ENCODE peak calls at places on chromosomes 5 and 9, in six cellular contexts. One of them, this sample, is unnamed.

GRCh38 chr9:31321686-31322085 is 1062.8 kb upstream of the ACO1 start:
- DNase-seq in transverse colon: no peak
- DNase-seq in upper lobe of left lung: no peak
- DNase-seq in suprapubic skin: no peak
- DNase-seq in H1: no peak
- DNase-seq in GM12878: no peak
- DNase-seq in this sample: no peak

GRCh38 chr9:34185778-34186551 is 7.1 kb downstream of the UBAP1 start:
- DNase-seq in H1: no peak
- DNase-seq in suprapubic skin: no peak
- DNase-seq in GM12878: peak; percentile 51
- DNase-seq in upper lobe of left lung: peak; percentile 63
- DNase-seq in transverse colon: no peak
- DNase-seq in this sample: peak; percentile 57

GRCh38 chr5:80620206-80620605 is 34.2 kb upstream of the MSH3 start:
- DNase-seq in transverse colon: no peak
- DNase-seq in upper lobe of left lung: no peak
- DNase-seq in suprapubic skin: no peak
- DNase-seq in H1: no peak
- DNase-seq in GM12878: no peak
- DNase-seq in this sample: no peak

GRCh38 chr9:130239741-130240241 is 25.8 kb upstream of the HMCN2 start:
- DNase-seq in transverse colon: no peak
- DNase-seq in suprapubic skin: no peak
- DNase-seq in upper lobe of left lung: no peak
- DNase-seq in GM12878: peak; percentile 31
- DNase-seq in H1: no peak
- DNase-seq in this sample: no peak

GRCh38 chr9:93207326-93207814 is 23.4 kb downstream of the WNK2 start:
- DNase-seq in H1: no peak
- DNase-seq in upper lobe of left lung: no peak
- DNase-seq in GM12878: no peak
- DNase-seq in transverse colon: no peak
- DNase-seq in suprapubic skin: no peak
- DNase-seq in this sample: no peak

GRCh38 chr9:95344735-95345134 is 27.2 kb upstream of the FANCC start:
- DNase-seq in suprapubic skin: no peak
- DNase-seq in H1: no peak
- DNase-seq in transverse colon: no peak
- DNase-seq in upper lobe of left lung: no peak
- DNase-seq in GM12878: no peak
- DNase-seq in this sample: no peak

GRCh38 chr9:133112361-133113026 is 8.5 kb downstream of the RALGDS start:
- DNase-seq in H1: no peak
- DNase-seq in upper lobe of left lung: peak; percentile 88
- DNase-seq in suprapubic skin: no peak
- DNase-seq in GM12878: peak; percentile 63
- DNase-seq in transverse colon: peak; percentile 62
- DNase-seq in this sample: no peak

GRCh38 chr9:105637787-105638395 is 24.4 kb upstream of the TAL2 start:
- DNase-seq in H1: no peak
- DNase-seq in upper lobe of left lung: no peak
- DNase-seq in GM12878: no peak
- DNase-seq in transverse colon: no peak
- DNase-seq in suprapubic skin: no peak
- DNase-seq in this sample: no peak

GRCh38 chr9:34612788-34613390 is 992 bp upstream of the RPP25L start:
- DNase-seq in upper lobe of left lung: peak; percentile 83
- DNase-seq in H1: no peak
- DNase-seq in GM12878: no peak
- DNase-seq in suprapubic skin: no peak
- DNase-seq in transverse colon: peak; percentile 81
- DNase-seq in this sample: peak; percentile 78

GRCh38 chr9:84140535-84141101 is 160.0 kb downstream of the RMI1 start:
- DNase-seq in H1: no peak
- DNase-seq in suprapubic skin: no peak
- DNase-seq in GM12878: no peak
- DNase-seq in transverse colon: peak; percentile 74
- DNase-seq in upper lobe of left lung: no peak
- DNase-seq in this sample: peak; percentile 43

GRCh38 chr5:126645132-126645531 is 44.4 kb downstream of the PHAX start:
- DNase-seq in H1: no peak
- DNase-seq in GM12878: no peak
- DNase-seq in upper lobe of left lung: no peak
- DNase-seq in suprapubic skin: no peak
- DNase-seq in transverse colon: no peak
- DNase-seq in this sample: no peak

GRCh38 chr9:104093162-104093561 is 947 bp upstream of the SMC2 start:
- DNase-seq in transverse colon: no peak
- DNase-seq in upper lobe of left lung: no peak
- DNase-seq in suprapubic skin: no peak
- DNase-seq in GM12878: no peak
- DNase-seq in H1: no peak
- DNase-seq in this sample: no peak

GRCh38 chr9:133585481-133586367 is 23.5 kb downstream of the FAM163B start:
- DNase-seq in GM12878: no peak
- DNase-seq in upper lobe of left lung: no peak
- DNase-seq in transverse colon: no peak
- DNase-seq in H1: no peak
- DNase-seq in suprapubic skin: no peak
- DNase-seq in this sample: no peak

GRCh38 chr9:76618762-76619161 is 145.5 kb upstream of the PCA3 start:
- DNase-seq in transverse colon: no peak
- DNase-seq in GM12878: no peak
- DNase-seq in upper lobe of left lung: no peak
- DNase-seq in H1: no peak
- DNase-seq in suprapubic skin: no peak
- DNase-seq in this sample: no peak

GRCh38 chr5:149500922-149501582 is 50.2 kb downstream of the CSNK1A1 start:
- DNase-seq in upper lobe of left lung: no peak
- DNase-seq in GM12878: no peak
- DNase-seq in suprapubic skin: no peak
- DNase-seq in transverse colon: no peak
- DNase-seq in H1: no peak
- DNase-seq in this sample: no peak

GRCh38 chr5:1949253-1949652 is 66.5 kb upstream of the IRX4 start:
- DNase-seq in suprapubic skin: no peak
- DNase-seq in GM12878: no peak
- DNase-seq in upper lobe of left lung: no peak
- DNase-seq in transverse colon: no peak
- DNase-seq in H1: no peak
- DNase-seq in this sample: no peak

GRCh38 chr9:33161011-33161588 is 6.0 kb downstream of the B4GALT1 start:
- DNase-seq in upper lobe of left lung: peak; percentile 93
- DNase-seq in GM12878: no peak
- DNase-seq in transverse colon: peak; percentile 73
- DNase-seq in H1: no peak
- DNase-seq in suprapubic skin: peak; percentile 82
- DNase-seq in this sample: peak; percentile 62

GRCh38 chr5:40446910-40447309 is 232.8 kb upstream of the PTGER4 start:
- DNase-seq in H1: no peak
- DNase-seq in transverse colon: no peak
- DNase-seq in GM12878: no peak
- DNase-seq in suprapubic skin: no peak
- DNase-seq in upper lobe of left lung: peak; percentile 27
- DNase-seq in this sample: no peak
- TF ChIP-seq POLR2AphosphoS5 in H1: no peak
- TF ChIP-seq POLR2AphosphoS5 in transverse colon: no peak
- TF ChIP-seq POLR2AphosphoS5 in GM12878: no peak
- TF ChIP-seq POLR2AphosphoS5 in suprapubic skin: no peak
- TF ChIP-seq POLR2AphosphoS5 in upper lobe of left lung: no peak
- TF ChIP-seq POLR2AphosphoS5 in this sample: no peak

DNA sequence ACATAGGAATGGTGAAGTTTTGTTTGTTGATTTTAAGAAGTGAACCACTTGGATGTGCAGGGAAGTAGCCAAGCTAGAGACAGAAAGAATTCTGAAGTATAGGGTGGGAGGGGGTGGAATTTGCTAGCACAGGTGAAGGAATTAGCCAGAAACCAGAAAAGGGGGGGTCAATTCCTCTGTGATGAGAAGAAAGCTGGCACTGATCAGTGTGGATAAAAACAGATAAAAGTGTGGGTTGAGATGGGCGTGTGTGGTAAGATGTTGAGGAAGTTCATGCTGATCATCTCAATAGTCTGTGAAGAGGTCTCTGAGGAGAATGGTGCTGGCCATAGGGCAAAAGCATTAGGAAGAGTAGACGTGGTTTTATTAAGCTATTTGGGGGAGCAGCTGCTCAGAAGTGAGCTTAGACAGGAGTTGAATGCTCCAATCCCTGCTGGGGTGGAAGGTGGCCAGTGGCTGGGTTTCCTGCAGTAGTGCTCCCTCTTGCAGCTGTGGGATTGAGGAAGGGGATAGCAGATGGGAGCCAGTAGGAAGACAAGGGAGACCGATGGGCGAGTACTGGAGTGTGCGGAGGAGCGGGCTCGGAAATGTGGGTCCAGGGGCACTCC is 88.7 kb upstream of the ELL2 start:
- DNase-seq in transverse colon: no peak
- DNase-seq in H1: no peak
- DNase-seq in GM12878: no peak
- DNase-seq in suprapubic skin: no peak
- DNase-seq in upper lobe of left lung: no peak
- DNase-seq in this sample: no peak
- TF ChIP-seq EP300 in transverse colon: no peak
- TF ChIP-seq EP300 in H1: no peak
- TF ChIP-seq EP300 in GM12878: no peak
- TF ChIP-seq EP300 in suprapubic skin: no peak
- TF ChIP-seq EP300 in upper lobe of left lung: no peak
- TF ChIP-seq EP300 in this sample: no peak

DNA sequence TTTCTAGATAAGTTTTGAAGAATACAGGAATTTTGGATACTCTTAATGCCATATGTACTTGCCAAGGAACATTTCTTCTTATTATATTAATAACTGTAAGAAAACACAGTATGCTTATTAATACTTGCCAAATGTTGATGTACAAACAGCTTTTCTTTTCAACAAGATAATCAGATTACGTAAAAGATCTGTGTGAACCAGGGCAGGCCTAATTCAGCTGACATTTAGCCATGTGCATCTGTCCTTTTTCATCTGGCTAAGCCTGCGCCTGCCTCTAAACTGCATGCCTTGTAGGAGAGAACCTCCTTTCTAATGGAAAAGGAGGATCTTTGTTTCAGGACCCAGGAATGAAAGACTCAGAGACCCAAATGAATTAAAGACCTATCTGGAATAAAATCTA is 94.6 kb downstream of the ARRDC3 start:
- DNase-seq in suprapubic skin: no peak
- DNase-seq in transverse colon: no peak
- DNase-seq in upper lobe of left lung: no peak
- DNase-seq in H1: no peak
- DNase-seq in GM12878: no peak
- DNase-seq in this sample: no peak
- TF ChIP-seq POLR2AphosphoS5 in suprapubic skin: no peak
- TF ChIP-seq POLR2AphosphoS5 in transverse colon: no peak
- TF ChIP-seq POLR2AphosphoS5 in upper lobe of left lung: no peak
- TF ChIP-seq POLR2AphosphoS5 in H1: no peak
- TF ChIP-seq POLR2AphosphoS5 in GM12878: no peak
- TF ChIP-seq POLR2AphosphoS5 in this sample: no peak

DNA sequence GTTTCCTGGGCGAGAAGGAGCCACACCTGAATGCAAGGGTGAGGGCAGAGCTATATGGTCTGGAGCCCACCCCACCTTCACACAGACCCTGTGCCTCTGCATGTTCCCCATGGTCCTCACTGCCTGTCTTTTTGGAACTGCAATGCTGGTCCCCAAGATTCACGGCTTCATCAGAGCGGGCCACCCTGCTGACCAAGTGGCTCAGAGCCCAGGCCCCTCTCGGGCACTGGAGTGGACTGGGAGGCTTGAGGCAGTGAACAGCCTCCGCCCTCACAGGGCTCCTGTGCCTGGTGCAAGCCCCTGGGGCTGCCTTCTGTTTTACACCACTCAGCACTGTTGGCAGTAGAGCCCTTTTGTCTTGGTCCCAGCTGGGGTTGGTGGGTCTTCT is 143.2 kb downstream of the CACNA1B start:
- DNase-seq in H1: no peak
- DNase-seq in transverse colon: no peak
- DNase-seq in suprapubic skin: no peak
- DNase-seq in upper lobe of left lung: no peak
- DNase-seq in GM12878: no peak
- DNase-seq in this sample: no peak
- TF ChIP-seq EP300 in H1: no peak
- TF ChIP-seq EP300 in transverse colon: no peak
- TF ChIP-seq EP300 in suprapubic skin: no peak
- TF ChIP-seq EP300 in upper lobe of left lung: no peak
- TF ChIP-seq EP300 in GM12878: no peak
- TF ChIP-seq EP300 in this sample: no peak

GRCh38 chr5:57210633-57211032 is 36.8 kb downstream of the GPBP1 start:
- DNase-seq in GM12878: no peak
- DNase-seq in suprapubic skin: no peak
- DNase-seq in H1: no peak
- DNase-seq in upper lobe of left lung: no peak
- DNase-seq in transverse colon: no peak
- DNase-seq in this sample: no peak
- TF ChIP-seq POLR2AphosphoS5 in GM12878: no peak
- TF ChIP-seq POLR2AphosphoS5 in suprapubic skin: no peak
- TF ChIP-seq POLR2AphosphoS5 in H1: no peak
- TF ChIP-seq POLR2AphosphoS5 in upper lobe of left lung: no peak
- TF ChIP-seq POLR2AphosphoS5 in transverse colon: no peak
- TF ChIP-seq POLR2AphosphoS5 in this sample: no peak

GRCh38 chr9:126551812-126552211 is 61.9 kb upstream of the LMX1B start:
- DNase-seq in suprapubic skin: no peak
- DNase-seq in upper lobe of left lung: no peak
- DNase-seq in transverse colon: no peak
- DNase-seq in GM12878: no peak
- DNase-seq in H1: no peak
- DNase-seq in this sample: no peak

GRCh38 chr9:126550891-126551351 is 62.8 kb upstream of the LMX1B start:
- DNase-seq in H1: no peak
- DNase-seq in GM12878: no peak
- DNase-seq in transverse colon: no peak
- DNase-seq in suprapubic skin: no peak
- DNase-seq in upper lobe of left lung: no peak
- DNase-seq in this sample: peak; percentile 59

GRCh38 chr9:126546036-126546435 is 67.7 kb upstream of the LMX1B start:
- DNase-seq in GM12878: no peak
- DNase-seq in upper lobe of left lung: no peak
- DNase-seq in suprapubic skin: no peak
- DNase-seq in transverse colon: no peak
- DNase-seq in H1: no peak
- DNase-seq in this sample: no peak

GRCh38 chr9:126548312-126548711 is 65.4 kb upstream of the LMX1B start:
- DNase-seq in GM12878: no peak
- DNase-seq in transverse colon: no peak
- DNase-seq in upper lobe of left lung: no peak
- DNase-seq in suprapubic skin: no peak
- DNase-seq in H1: no peak
- DNase-seq in this sample: no peak

GRCh38 chr9:126549246-126550006 is 64.3 kb upstream of the LMX1B start:
- DNase-seq in transverse colon: no peak
- DNase-seq in GM12878: no peak
- DNase-seq in H1: no peak
- DNase-seq in upper lobe of left lung: no peak
- DNase-seq in suprapubic skin: no peak
- DNase-seq in this sample: no peak
- TF ChIP-seq EP300 in transverse colon: no peak
- TF ChIP-seq EP300 in GM12878: no peak
- TF ChIP-seq EP300 in H1: no peak
- TF ChIP-seq EP300 in upper lobe of left lung: no peak
- TF ChIP-seq EP300 in suprapubic skin: no peak
- TF ChIP-seq EP300 in this sample: no peak

GRCh38 chr9:125284855-125285254 is 23.2 kb downstream of the GAPVD1 start:
- DNase-seq in transverse colon: no peak
- DNase-seq in H1: no peak
- DNase-seq in upper lobe of left lung: no peak
- DNase-seq in suprapubic skin: no peak
- DNase-seq in GM12878: no peak
- DNase-seq in this sample: no peak
- TF ChIP-seq POLR2AphosphoS5 in transverse colon: no peak
- TF ChIP-seq POLR2AphosphoS5 in H1: no peak
- TF ChIP-seq POLR2AphosphoS5 in upper lobe of left lung: no peak
- TF ChIP-seq POLR2AphosphoS5 in suprapubic skin: no peak
- TF ChIP-seq POLR2AphosphoS5 in GM12878: no peak
- TF ChIP-seq POLR2AphosphoS5 in this sample: peak; percentile 18